ENCODE peak calls at places on chromosomes 4 and X, in nine cellular contexts. G, C, D, I, B, A, M, O and N are unnamed samples.

GRCh38 chr4:186068581-186069402 is at the start of gene TLR3:
- DNase-seq in G (no peak), C (no peak), D (no peak), I (no peak), B (no peak), A (no peak), M (no peak), O (no peak), N (no peak)

GRCh38 chr4:40586729-40587128 is 42.9 kb downstream of the RBM47 start:
- DNase-seq in G (peak; percentile 47), C (no peak), D (no peak), I (no peak), B (no peak), A (no peak), M (no peak), O (no peak), N (no peak)

GRCh38 chr4:123397276-123398150 is 918 bp downstream of the SPRY1 start:
- DNase-seq in G (peak; percentile 57), C (peak; percentile 44), D (peak; percentile 80), I (peak; percentile 64), B (no peak), A (peak; percentile 78), M (peak; percentile 65), O (peak; percentile 64), N (peak; percentile 87)

GRCh38 chr4:107896158-107896645 is 35.1 kb upstream of the CYP2U1 start:
- DNase-seq in G (no peak), C (no peak), D (no peak), I (no peak), B (peak; percentile 44), A (no peak), M (no peak), O (peak; percentile 55), N (no peak)

GRCh38 chr4:128347930-128348660 is 60.5 kb upstream of the PGRMC2 start:
- DNase-seq in G (no peak), C (no peak), D (no peak), I (no peak), B (no peak), A (no peak), M (no peak), O (no peak), N (no peak)

GRCh38 chr4:71494539-71494938 is 155.7 kb downstream of the SLC4A4 start:
- DNase-seq in G (no peak), C (no peak), D (no peak), I (no peak), B (no peak), A (no peak), M (no peak), O (no peak), N (no peak)

GRCh38 chrX:110394653-110395052 is 36.0 kb downstream of the RTL9 start:
- DNase-seq in G (no peak), C (no peak), D (no peak), I (no peak), B (no peak), A (no peak), M (no peak), O (peak; percentile 39), N (no peak)

GRCh38 chr4:86453044-86453501 is 93.2 kb upstream of the MAPK10 start:
- DNase-seq in G (no peak), C (peak; percentile 31), D (no peak), I (no peak), B (no peak), A (no peak), M (no peak), O (peak; percentile 15), N (no peak)

GRCh38 chr4:112704991-112705845 is 68.3 kb downstream of the LARP7 start:
- DNase-seq in G (peak; percentile 28), C (peak; percentile 53), D (peak; percentile 68), I (peak; percentile 13), B (peak; percentile 18), A (peak; percentile 65), M (no peak), O (peak; percentile 74), N (peak; percentile 70)

GRCh38 chr4:8616831-8617230 is 24.3 kb downstream of the CPZ start:
- DNase-seq in G (no peak), C (peak; percentile 12), D (peak; percentile 28), I (no peak), B (no peak), A (peak; percentile 55), M (no peak), O (no peak), N (no peak)

GRCh38 chr4:14520171-14520570 is 482.1 kb upstream of the CPEB2 start:
- DNase-seq in G (no peak), C (no peak), D (no peak), I (no peak), B (no peak), A (no peak), M (no peak), O (peak; percentile 7), N (no peak)

GRCh38 chr4:2259036-2259540 is 2.8 kb downstream of the MXD4 start:
- DNase-seq in G (peak; percentile 24), C (no peak), D (peak; percentile 72), I (peak; percentile 5), B (no peak), A (peak; percentile 64), M (peak; percentile 41), O (no peak), N (peak; percentile 41)
- H3K4me1 ChIP-seq in G (peaks cover 60% of the 10 kb centered on the region), C (peaks cover 24% of the 10 kb centered on the region), D (peaks cover 17% of the 10 kb centered on the region), I (peaks cover 59% of the 10 kb centered on the region), B (peaks cover 6% of the 10 kb centered on the region), A (peaks cover 72% of the 10 kb centered on the region), M (peaks cover 23% of the 10 kb centered on the region), O (peaks cover 19% of the 10 kb centered on the region), N (peaks cover 14% of the 10 kb centered on the region)

GRCh38 chr4:76301775-76302162 is 4.8 kb upstream of the STBD1 start:
- DNase-seq in G (no peak), C (no peak), D (no peak), I (no peak), B (no peak), A (no peak), M (no peak), O (no peak), N (no peak)
- H3K27ac ChIP-seq in G (no peak overlapping the region), C (no peak overlapping the region), D (peak overlapping the region; percentile 55), I (peak overlapping the region; percentile 50), B (peak overlapping the region; percentile 55), A (no peak overlapping the region), M (no peak overlapping the region), O (peak overlapping the region; percentile 83), N (no peak overlapping the region)

DNA sequence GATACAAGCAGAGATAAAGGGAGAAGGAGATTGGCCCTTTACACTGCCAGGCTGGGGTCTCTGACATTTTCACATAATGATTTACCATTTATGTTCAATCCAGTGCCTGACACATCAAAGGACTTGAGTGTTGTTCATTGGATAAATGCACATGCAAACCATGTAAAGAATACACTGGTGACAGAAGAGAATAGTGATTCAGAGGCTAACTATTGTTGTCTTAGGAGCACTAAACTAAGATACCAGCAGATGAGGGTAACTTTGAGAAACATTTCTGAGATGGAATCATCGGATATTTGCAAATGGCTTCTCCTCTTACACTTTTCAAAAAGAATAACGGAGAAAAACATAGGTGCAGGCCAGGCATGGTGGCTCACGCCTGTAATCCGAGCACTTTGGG is 67.3 kb upstream of the HHIP start:
- DNase-seq in G (no peak), C (no peak), D (no peak), I (no peak), B (no peak), A (no peak), M (no peak), O (no peak), N (no peak)
- H3K4me1 ChIP-seq in G (no peaks in the 10 kb centered on the region), C (no peaks in the 10 kb centered on the region), D (no peaks in the 10 kb centered on the region), I (peaks cover 6% of the 10 kb centered on the region), B (peaks cover 49% of the 10 kb centered on the region), A (no peaks in the 10 kb centered on the region), M (no peaks in the 10 kb centered on the region), O (no peaks in the 10 kb centered on the region), N (no peaks in the 10 kb centered on the region)

DNA sequence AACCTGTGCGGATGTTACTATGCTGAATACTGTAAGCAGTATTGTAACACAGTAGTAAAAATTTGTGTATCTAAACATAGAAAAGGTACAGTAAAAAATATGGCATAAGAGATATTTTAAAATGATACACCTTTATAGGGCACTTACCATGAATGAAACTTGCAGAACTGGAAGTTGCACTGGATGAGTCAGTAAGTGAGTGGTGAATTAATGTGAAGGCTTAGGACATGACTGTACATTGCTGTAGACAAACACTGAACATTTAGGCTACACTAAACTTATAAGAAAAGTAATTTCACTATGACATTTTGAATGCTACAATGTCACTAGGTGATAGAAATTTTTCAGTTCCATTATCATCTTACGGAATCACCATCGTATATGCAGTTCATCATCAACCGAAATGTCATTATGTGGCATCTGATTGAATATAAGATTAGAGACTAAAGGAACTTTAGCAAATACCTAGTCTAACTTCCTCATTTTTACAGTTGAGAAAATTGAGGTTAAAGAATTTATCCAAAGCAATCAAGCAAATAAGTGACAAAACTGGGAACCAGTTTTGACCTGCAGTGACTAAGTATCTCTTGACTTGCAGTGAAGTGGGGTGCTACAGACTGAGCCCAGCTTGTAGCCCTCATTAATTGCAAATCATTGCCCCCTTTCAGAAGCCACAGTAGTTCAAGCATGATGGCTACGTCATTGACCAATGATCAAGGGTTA is 55.3 kb downstream of the EGF start:
- DNase-seq in G (no peak), C (no peak), D (no peak), I (peak; percentile 12), B (no peak), A (no peak), M (no peak), O (no peak), N (no peak)
- H3K27ac ChIP-seq in G (no peak overlapping the region), C (no peak overlapping the region), D (no peak overlapping the region), I (peak overlapping the region; percentile 56), B (no peak overlapping the region), A (peak overlapping the region; percentile 39), M (no peak overlapping the region), O (no peak overlapping the region), N (no peak overlapping the region)

DNA sequence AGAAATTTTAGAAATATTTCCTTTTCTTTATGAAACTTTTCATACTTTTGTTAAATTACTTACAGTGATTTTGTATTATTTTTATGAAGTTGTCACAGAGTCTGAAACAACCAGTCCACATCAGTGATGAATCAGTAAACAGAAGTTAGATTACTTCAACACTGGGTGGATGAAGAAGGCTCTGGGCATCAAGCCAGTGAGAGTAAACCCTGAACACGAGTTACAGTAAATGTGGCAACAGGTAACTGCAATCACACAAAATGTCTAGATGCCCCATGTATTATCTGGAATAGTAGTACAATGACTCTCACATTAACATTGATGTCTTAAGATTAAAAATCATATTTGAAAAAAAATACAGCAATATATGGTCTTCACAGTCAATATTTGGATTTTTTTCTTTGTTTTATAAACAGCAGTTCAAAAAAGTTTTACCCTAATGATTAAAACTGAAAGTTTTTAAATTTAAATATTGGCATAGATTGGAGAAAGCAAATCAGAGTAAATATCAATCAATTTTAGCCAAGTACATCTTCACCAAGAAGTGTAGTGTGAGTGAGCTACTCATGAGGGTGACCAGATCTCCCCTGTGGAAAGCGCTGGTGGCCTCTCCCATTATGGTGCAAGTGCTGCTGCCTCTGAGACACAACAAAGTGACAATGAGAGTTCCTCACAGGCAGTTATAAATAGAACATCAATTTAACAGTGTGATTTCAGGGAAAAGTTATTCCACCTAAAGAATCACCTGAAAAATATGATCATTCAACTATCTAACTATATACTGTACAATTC is 63.2 kb upstream of the UGT2B7 start:
- DNase-seq in G (no peak), C (no peak), D (no peak), I (peak; percentile 23), B (no peak), A (no peak), M (no peak), O (no peak), N (no peak)
- H3K4me1 ChIP-seq in G (no peaks in the 10 kb centered on the region), C (no peaks in the 10 kb centered on the region), D (no peaks in the 10 kb centered on the region), I (no peaks in the 10 kb centered on the region), B (peaks cover 33% of the 10 kb centered on the region), A (no peaks in the 10 kb centered on the region), M (no peaks in the 10 kb centered on the region), O (no peaks in the 10 kb centered on the region), N (no peaks in the 10 kb centered on the region)

GRCh38 chr4:22500831-22501714 is 14.8 kb downstream of the ADGRA3 start:
- DNase-seq in G (no peak), C (no peak), D (no peak), I (peak; percentile 66), B (peak; percentile 31), A (no peak), M (no peak), O (peak; percentile 59), N (no peak)
- H3K27ac ChIP-seq in G (no peak overlapping the region), C (no peak overlapping the region), D (peak overlapping the region; percentile 23), I (no peak overlapping the region), B (peak overlapping the region; percentile 13), A (peak overlapping the region; percentile 44), M (no peak overlapping the region), O (no peak overlapping the region), N (no peak overlapping the region)